ENCODE peak calls at places on chromosomes 16 and 17, in four cellular contexts. S, M, F and O are unnamed samples.
A peak's percentile ranks its signal among the peaks of the same experiment; 100 is the strongest.

GRCh38 chr17:6948562-6948961 is 47.3 kb upstream of the ALOX12 start:
- DNase-seq in S (no peak), M (no peak), F (peak; percentile 33), O (peak; percentile 85)

GRCh38 chr17:82791532-82791931 is 39.7 kb downstream of the TBCD start:
- DNase-seq in S (no peak), M (no peak), F (peak; percentile 37), O (no peak)

GRCh38 chr17:81434079-81434478 is 38.8 kb downstream of the BAHCC1 start:
- DNase-seq in S (no peak), M (no peak), F (no peak), O (no peak)

GRCh38 chr17:78263736-78264340 is 32.4 kb downstream of the TMEM235 start:
- DNase-seq in S (no peak), M (no peak), F (no peak), O (no peak)

GRCh38 chr17:78974635-78975591 is 4.8 kb downstream of the LGALS3BP start:
- DNase-seq in S (no peak), M (no peak), F (peak; percentile 70), O (peak; percentile 57)

GRCh38 chr16:14097182-14097951 is 26.2 kb downstream of the MRTFB start:
- DNase-seq in S (no peak), M (no peak), F (no peak), O (no peak)

GRCh38 chr16:54846761-54847160 is 83.9 kb upstream of the IRX5 start:
- DNase-seq in S (no peak), M (no peak), F (no peak), O (no peak)

GRCh38 chr17:28338056-28338768 is 2.7 kb downstream of the TNFAIP1 start:
- DNase-seq in S (no peak), M (no peak), F (peak; percentile 83), O (no peak)

GRCh38 chr17:81432873-81433451 is 37.7 kb downstream of the BAHCC1 start:
- DNase-seq in S (no peak), M (no peak), F (no peak), O (no peak)

GRCh38 chr16:17780181-17780580 is 309.4 kb upstream of the XYLT1 start:
- DNase-seq in S (no peak), M (no peak), F (no peak), O (no peak)

GRCh38 chr16:84117482-84117843 is 721 bp upstream of the MBTPS1 start:
- DNase-seq in S (peak; percentile 43), M (no peak), F (peak; percentile 55), O (no peak)

GRCh38 chr17:34852614-34853013 is 108.6 kb downstream of the CCT6B start:
- DNase-seq in S (peak; percentile 56), M (no peak), F (no peak), O (no peak)

GRCh38 chr17:4733073-4733531 is 1.9 kb downstream of the MED11 start:
- DNase-seq in S (no peak), M (no peak), F (no peak), O (peak; percentile 87)

GRCh38 chr17:80030730-80031410 is 4.8 kb downstream of the TBC1D16 start:
- DNase-seq in S (no peak), M (no peak), F (no peak), O (no peak)

GRCh38 chr17:81701288-81702071 is 1.7 kb upstream of the MRPL12 start:
- DNase-seq in S (peak; percentile 35), M (no peak), F (no peak), O (peak; percentile 57)

GRCh38 chr17:78620099-78620498 is 42.9 kb upstream of the DNAH17 start:
- DNase-seq in S (no peak), M (no peak), F (no peak), O (no peak)

GRCh38 chr17:33927732-33928133 is 327.4 kb upstream of the CCL2 start:
- DNase-seq in S (peak; percentile 47), M (no peak), F (no peak), O (peak; percentile 7)

GRCh38 chr16:85488414-85488813 is 124.7 kb upstream of the GSE1 start:
- DNase-seq in S (no peak), M (no peak), F (no peak), O (no peak)

GRCh38 chr17:283911-284675 is 68.5 kb downstream of the RPH3AL start:
- DNase-seq in S (no peak), M (no peak), F (no peak), O (no peak)

GRCh38 chr16:83143788-83144187 is 517.0 kb downstream of the CDH13 start:
- DNase-seq in S (no peak), M (no peak), F (no peak), O (no peak)

GRCh38 chr17:64216385-64217248 is 46.4 kb downstream of the TEX2 start:
- DNase-seq in S (peak; percentile 60), M (peak; percentile 26), F (peak; percentile 75), O (no peak)

GRCh38 chr16:67761924-67762323 is 42.8 kb upstream of the GFOD2 start:
- DNase-seq in S (no peak), M (no peak), F (no peak), O (no peak)

GRCh38 chr17:68172461-68172954 is 75.3 kb upstream of the AMZ2 start:
- DNase-seq in S (peak; percentile 26), M (no peak), F (peak; percentile 62), O (peak; percentile 70)

GRCh38 chr17:56171186-56171959 is 18.1 kb downstream of the ANKFN1 start:
- DNase-seq in S (no peak), M (no peak), F (no peak), O (no peak)

GRCh38 chr17:1714488-1714979 is 4.4 kb upstream of the TLCD2 start:
- DNase-seq in S (peak; percentile 59), M (no peak), F (peak; percentile 96), O (peak; percentile 54)

GRCh38 chr17:50155115-50155819 is 4.8 kb upstream of the PPP1R9B start:
- DNase-seq in S (no peak), M (no peak), F (no peak), O (peak; percentile 42)

GRCh38 chr16:31145398-31145990 is 4.4 kb downstream of the PRSS36 start:
- DNase-seq in S (no peak), M (no peak), F (no peak), O (no peak)

GRCh38 chr16:2303923-2304322 is 36.0 kb upstream of the RNPS1 start:
- DNase-seq in S (no peak), M (no peak), F (no peak), O (no peak)

GRCh38 chr16:10590342-10590741 is 9.9 kb upstream of the EMP2 start:
- DNase-seq in S (no peak), M (no peak), F (no peak), O (no peak)

GRCh38 chr17:73205326-73205980 is 12.6 kb downstream of the COG1 start:
- DNase-seq in S (no peak), M (no peak), F (no peak), O (no peak)

GRCh38 chr16:87713469-87714229 is 52.1 kb downstream of the KLHDC4 start:
- DNase-seq in S (no peak), M (no peak), F (no peak), O (no peak)

GRCh38 chr16:31143036-31143888 is 6.6 kb downstream of the PRSS36 start:
- DNase-seq in S (no peak), M (no peak), F (no peak), O (no peak)

GRCh38 chr16:27628216-27628945 is 78.4 kb downstream of the KATNIP start:
- DNase-seq in S (no peak), M (no peak), F (no peak), O (no peak)

GRCh38 chr17:39634384-39634871 is 2.5 kb upstream of the STARD3 start:
- DNase-seq in S (peak; percentile 54), M (no peak), F (peak; percentile 47), O (peak; percentile 65)

GRCh38 chr16:21084631-21085235 is 65.9 kb downstream of the DNAH3 start:
- DNase-seq in S (no peak), M (no peak), F (no peak), O (no peak)
- TF ChIP-seq MYC in S (no peak), M (no peak), F (no peak), O (no peak)

GRCh38 chr17:75245011-75245410 is 16.4 kb downstream of the GGA3 start:
- DNase-seq in S (no peak), M (no peak), F (no peak), O (no peak)
- H3K4me3 ChIP-seq in S (no peak overlapping the region), M (no peak overlapping the region), F (no peak overlapping the region), O (no peak overlapping the region)

GRCh38 chr16:3999479-3999868 is 116.8 kb downstream of the ADCY9 start:
- DNase-seq in S (no peak), M (no peak), F (no peak), O (no peak)

GRCh38 chr16:3999890-4000325 is 116.3 kb downstream of the ADCY9 start:
- DNase-seq in S (no peak), M (no peak), F (no peak), O (no peak)

GRCh38 chr16:3993052-3993785 is 112.7 kb upstream of the CREBBP start:
- DNase-seq in S (no peak), M (no peak), F (no peak), O (no peak)

GRCh38 chr16:3998793-3999478 is 117.3 kb downstream of the ADCY9 start:
- DNase-seq in S (no peak), M (no peak), F (no peak), O (no peak)

GRCh38 chr16:3997231-3997841 is 116.8 kb upstream of the CREBBP start:
- DNase-seq in S (no peak), M (no peak), F (no peak), O (no peak)
- TF ChIP-seq MYC in S (no peak), M (no peak), F (no peak), O (no peak)

GRCh38 chr16:15993946-15994665 is 44.7 kb downstream of the ABCC1 start:
- DNase-seq in S (no peak), M (no peak), F (peak; percentile 91), O (no peak)

GRCh38 chr16:16000685-16001084 is 51.3 kb downstream of the ABCC1 start:
- DNase-seq in S (no peak), M (no peak), F (no peak), O (no peak)

GRCh38 chr16:15993541-15993940 is 44.1 kb downstream of the ABCC1 start:
- DNase-seq in S (no peak), M (no peak), F (no peak), O (no peak)

GRCh38 chr16:15993128-15993527 is 43.7 kb downstream of the ABCC1 start:
- DNase-seq in S (no peak), M (no peak), F (no peak), O (no peak)

DNA sequence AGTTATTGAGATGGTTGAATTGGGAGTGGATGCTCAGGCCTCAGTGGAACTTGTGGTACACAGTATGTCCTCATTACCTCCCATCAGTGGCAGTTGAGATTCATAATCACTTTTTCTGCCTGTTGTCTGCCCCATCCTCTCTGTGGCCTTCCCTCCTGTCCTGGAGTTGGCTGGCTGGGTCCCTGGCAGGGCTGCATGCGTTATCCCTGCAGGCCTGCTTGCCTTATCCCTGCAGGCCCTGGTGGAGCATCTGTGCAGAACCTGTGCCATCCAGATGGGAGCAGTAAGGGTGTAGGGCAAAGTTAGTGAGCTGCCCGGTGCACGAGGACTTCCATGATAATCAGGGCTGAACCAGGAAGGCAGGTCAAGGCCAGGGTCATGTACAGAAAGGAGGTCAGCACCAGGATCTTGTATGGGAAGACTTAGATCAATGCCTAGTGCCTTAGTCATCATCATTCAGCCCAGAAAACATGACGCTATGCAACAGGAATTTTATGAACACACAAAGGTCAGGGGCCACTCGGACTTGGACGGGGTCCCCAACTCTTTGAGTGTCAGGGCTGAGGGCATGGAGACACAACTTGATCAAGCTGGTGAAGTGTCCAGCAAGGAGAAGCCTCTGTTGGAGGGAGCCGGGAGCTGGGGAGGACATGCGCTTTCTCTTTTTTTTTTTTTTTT is 47.2 kb downstream of the ABCC1 start:
- DNase-seq in S (peak; percentile 50), M (no peak), F (peak; percentile 89), O (no peak)
- H3K4me3 ChIP-seq in S (no peak overlapping the region), M (no peak overlapping the region), F (no peak overlapping the region), O (no peak overlapping the region)